ENCODE peak calls at places on chromosomes 11 and 22, in six cellular contexts. One of them, this sample, is unnamed.

GRCh38 chr11:123308077-123308476 is 113.0 kb upstream of the CLMP start:
- DNase-seq in neuronal stem cell: no peak
- DNase-seq in astrocyte of the cerebellum: peak
- DNase-seq in T-helper 2 cell: no peak
- DNase-seq in Calu3: no peak
- DNase-seq in C1 segment of cervical spinal cord: no peak
- DNase-seq in this sample: no peak

GRCh38 chr11:101083334-101083733 is 46.3 kb downstream of the PGR start:
- DNase-seq in astrocyte of the cerebellum: no peak
- DNase-seq in Calu3: no peak
- DNase-seq in T-helper 2 cell: no peak
- DNase-seq in neuronal stem cell: no peak
- DNase-seq in C1 segment of cervical spinal cord: no peak
- DNase-seq in this sample: no peak

GRCh38 chr11:1078191-1078601 is 3.5 kb downstream of the MUC2 start:
- DNase-seq in T-helper 2 cell: no peak
- DNase-seq in astrocyte of the cerebellum: no peak
- DNase-seq in Calu3: no peak
- DNase-seq in C1 segment of cervical spinal cord: no peak
- DNase-seq in neuronal stem cell: no peak
- DNase-seq in this sample: no peak

GRCh38 chr22:48738204-48738980 is 1089.3 kb downstream of the BRD1 start:
- DNase-seq in C1 segment of cervical spinal cord: no peak
- DNase-seq in neuronal stem cell: no peak
- DNase-seq in Calu3: no peak
- DNase-seq in astrocyte of the cerebellum: no peak
- DNase-seq in T-helper 2 cell: no peak
- DNase-seq in this sample: no peak

GRCh38 chr22:42287174-42287890 is 16.9 kb upstream of the TCF20 start:
- DNase-seq in Calu3: no peak
- DNase-seq in T-helper 2 cell: no peak
- DNase-seq in neuronal stem cell: no peak
- DNase-seq in C1 segment of cervical spinal cord: no peak
- DNase-seq in astrocyte of the cerebellum: no peak
- DNase-seq in this sample: no peak

GRCh38 chr11:101127348-101127698 is 2.3 kb downstream of the PGR start:
- DNase-seq in Calu3: no peak
- DNase-seq in neuronal stem cell: no peak
- DNase-seq in C1 segment of cervical spinal cord: no peak
- DNase-seq in T-helper 2 cell: no peak
- DNase-seq in astrocyte of the cerebellum: no peak
- DNase-seq in this sample: no peak

GRCh38 chr11:56990702-56991101 is 2.0 kb downstream of the OR5AK2 start:
- DNase-seq in astrocyte of the cerebellum: no peak
- DNase-seq in T-helper 2 cell: no peak
- DNase-seq in C1 segment of cervical spinal cord: no peak
- DNase-seq in Calu3: no peak
- DNase-seq in neuronal stem cell: no peak
- DNase-seq in this sample: no peak

GRCh38 chr22:39900306-39901227 is at the start of gene GRAP2:
- DNase-seq in neuronal stem cell: no peak
- DNase-seq in C1 segment of cervical spinal cord: no peak
- DNase-seq in T-helper 2 cell: peak
- DNase-seq in Calu3: no peak
- DNase-seq in astrocyte of the cerebellum: no peak
- DNase-seq in this sample: peak

GRCh38 chr11:108887436-108888238 is 222.8 kb downstream of the DDX10 start:
- DNase-seq in neuronal stem cell: no peak
- DNase-seq in Calu3: no peak
- DNase-seq in C1 segment of cervical spinal cord: no peak
- DNase-seq in astrocyte of the cerebellum: peak
- DNase-seq in T-helper 2 cell: peak
- DNase-seq in this sample: no peak

GRCh38 chr11:14373941-14374646 is 15.1 kb upstream of the RRAS2 start:
- DNase-seq in Calu3: peak
- DNase-seq in T-helper 2 cell: no peak
- DNase-seq in astrocyte of the cerebellum: peak
- DNase-seq in neuronal stem cell: no peak
- DNase-seq in C1 segment of cervical spinal cord: no peak
- DNase-seq in this sample: no peak

GRCh38 chr22:31945971-31946680 is 1.8 kb downstream of the YWHAH start:
- DNase-seq in astrocyte of the cerebellum: no peak
- DNase-seq in T-helper 2 cell: no peak
- DNase-seq in C1 segment of cervical spinal cord: no peak
- DNase-seq in Calu3: no peak
- DNase-seq in neuronal stem cell: no peak
- DNase-seq in this sample: no peak

GRCh38 chr22:44919691-44920090 is 90.1 kb downstream of the PHF21B start:
- DNase-seq in C1 segment of cervical spinal cord: no peak
- DNase-seq in Calu3: no peak
- DNase-seq in T-helper 2 cell: no peak
- DNase-seq in neuronal stem cell: no peak
- DNase-seq in astrocyte of the cerebellum: no peak
- DNase-seq in this sample: no peak

GRCh38 chr11:93740802-93741093 is 547 bp downstream of the TAF1D start:
- DNase-seq in Calu3: peak
- DNase-seq in astrocyte of the cerebellum: peak
- DNase-seq in neuronal stem cell: peak
- DNase-seq in T-helper 2 cell: peak
- DNase-seq in C1 segment of cervical spinal cord: no peak
- DNase-seq in this sample: peak

GRCh38 chr11:3102641-3102921 is 45.4 kb upstream of the CARS1 start:
- DNase-seq in C1 segment of cervical spinal cord: no peak
- DNase-seq in Calu3: no peak
- DNase-seq in T-helper 2 cell: no peak
- DNase-seq in neuronal stem cell: no peak
- DNase-seq in astrocyte of the cerebellum: no peak
- DNase-seq in this sample: no peak

GRCh38 chr22:41245917-41246499 is 5.3 kb upstream of the CHADL start:
- DNase-seq in neuronal stem cell: no peak
- DNase-seq in Calu3: no peak
- DNase-seq in astrocyte of the cerebellum: no peak
- DNase-seq in C1 segment of cervical spinal cord: no peak
- DNase-seq in T-helper 2 cell: no peak
- DNase-seq in this sample: no peak

GRCh38 chr11:68532719-68533369 is 72.3 kb downstream of the PPP6R3 start:
- DNase-seq in Calu3: no peak
- DNase-seq in C1 segment of cervical spinal cord: no peak
- DNase-seq in neuronal stem cell: no peak
- DNase-seq in T-helper 2 cell: no peak
- DNase-seq in astrocyte of the cerebellum: no peak
- DNase-seq in this sample: no peak

GRCh38 chr11:85831050-85831449 is 20.1 kb upstream of the SYTL2 start:
- DNase-seq in astrocyte of the cerebellum: no peak
- DNase-seq in Calu3: no peak
- DNase-seq in T-helper 2 cell: no peak
- DNase-seq in neuronal stem cell: no peak
- DNase-seq in C1 segment of cervical spinal cord: no peak
- DNase-seq in this sample: no peak

GRCh38 chr11:118572914-118573550 is 823 bp downstream of the ARCN1 start:
- DNase-seq in Calu3: no peak
- DNase-seq in C1 segment of cervical spinal cord: no peak
- DNase-seq in T-helper 2 cell: peak
- DNase-seq in neuronal stem cell: peak
- DNase-seq in astrocyte of the cerebellum: no peak
- DNase-seq in this sample: peak

GRCh38 chr22:37313376-37314314 is 31.3 kb downstream of the CYTH4 start:
- DNase-seq in C1 segment of cervical spinal cord: no peak
- DNase-seq in Calu3: no peak
- DNase-seq in T-helper 2 cell: no peak
- DNase-seq in astrocyte of the cerebellum: no peak
- DNase-seq in neuronal stem cell: no peak
- DNase-seq in this sample: no peak

GRCh38 chr22:20243176-20243544 is 25.0 kb downstream of the RTN4R start:
- DNase-seq in neuronal stem cell: no peak
- DNase-seq in Calu3: no peak
- DNase-seq in C1 segment of cervical spinal cord: no peak
- DNase-seq in astrocyte of the cerebellum: no peak
- DNase-seq in T-helper 2 cell: no peak
- DNase-seq in this sample: no peak